ENCODE peak calls at places on chromosomes 3 and 15, in five cellular contexts. Y is SK-N-SH, J is HepG2, T is K562, H is GM12878. V is an unnamed sample.

GRCh38 chr3:51391566-51392300 is 648 bp downstream of the RBM15B start:
- DNase-seq in Y (peak), J (no peak), T (peak), H (no peak), V (no peak)

GRCh38 chr3:151327571-151328198 is 1.7 kb downstream of the P2RY13 start:
- DNase-seq in Y (peak), J (no peak), T (peak), H (no peak), V (no peak)

GRCh38 chr3:186209810-186210752 is 101.2 kb upstream of the ETV5 start:
- DNase-seq in Y (peak), J (peak), T (peak), H (no peak), V (no peak)

GRCh38 chr3:30665539-30665938 is 59.1 kb downstream of the TGFBR2 start:
- DNase-seq in Y (no peak), J (no peak), T (no peak), H (no peak), V (no peak)

GRCh38 chr3:125351814-125352456 is 23.2 kb downstream of the ZNF148 start:
- DNase-seq in Y (no peak), J (no peak), T (no peak), H (no peak), V (no peak)

GRCh38 chr15:81809543-81809942 is 236.3 kb downstream of the MEX3B start:
- DNase-seq in Y (peak), J (peak), T (peak), H (no peak), V (peak)

GRCh38 chr15:48893311-48893710 is 15.4 kb downstream of the EID1 start:
- DNase-seq in Y (no peak), J (no peak), T (no peak), H (no peak), V (no peak)

GRCh38 chr3:173708191-173708590 is 310.6 kb downstream of the NLGN1 start:
- DNase-seq in Y (no peak), J (no peak), T (no peak), H (no peak), V (no peak)

GRCh38 chr3:86990171-86990733 is 697 bp downstream of the VGLL3 start:
- DNase-seq in Y (peak), J (no peak), T (no peak), H (no peak), V (no peak)

GRCh38 chr3:151198849-151199248 is 4.2 kb downstream of the GPR171 start:
- DNase-seq in Y (no peak), J (no peak), T (no peak), H (no peak), V (no peak)

GRCh38 chr15:70242962-70243685 is 145.4 kb upstream of the TLE3 start:
- DNase-seq in Y (no peak), J (no peak), T (no peak), H (no peak), V (no peak)

GRCh38 chr3:117238805-117239204 is 529.2 kb downstream of the TUSC7 start:
- DNase-seq in Y (no peak), J (no peak), T (no peak), H (no peak), V (no peak)

GRCh38 chr3:46110701-46111493 is 83.6 kb upstream of the XCR1 start:
- DNase-seq in Y (no peak), J (no peak), T (no peak), H (peak), V (peak)

GRCh38 chr3:106290304-106290997 is 421.6 kb upstream of the CBLB start:
- DNase-seq in Y (no peak), J (no peak), T (no peak), H (no peak), V (no peak)

GRCh38 chr15:88878720-88879184 is 16.6 kb downstream of the HAPLN3 start:
- DNase-seq in Y (peak), J (peak), T (peak), H (no peak), V (no peak)

GRCh38 chr15:81189583-81190283 is 6.9 kb upstream of the IL16 start:
- DNase-seq in Y (no peak), J (no peak), T (no peak), H (no peak), V (no peak)

GRCh38 chr15:79965836-79966630 is 5.0 kb downstream of the BCL2A1 start:
- DNase-seq in Y (no peak), J (peak), T (no peak), H (no peak), V (no peak)

GRCh38 chr3:33152363-33153360 is 38.8 kb downstream of the CRTAP start:
- DNase-seq in Y (no peak), J (no peak), T (no peak), H (no peak), V (no peak)

GRCh38 chr3:188792788-188793187 is 379.0 kb upstream of the TPRG1 start:
- DNase-seq in Y (peak), J (peak), T (no peak), H (no peak), V (no peak)

GRCh38 chr3:72492240-72492639 is 356.0 kb downstream of the SHQ1 start:
- DNase-seq in Y (no peak), J (no peak), T (no peak), H (no peak), V (no peak)

GRCh38 chr3:46276497-46277099 is 34.3 kb downstream of the CCR3 start:
- DNase-seq in Y (peak), J (peak), T (peak), H (no peak), V (peak)

GRCh38 chr3:170205302-170205701 is 16.9 kb upstream of the PRKCI start:
- DNase-seq in Y (no peak), J (no peak), T (no peak), H (peak), V (no peak)

GRCh38 chr15:29952245-29952644 is 130.0 kb upstream of the TJP1 start:
- DNase-seq in Y (peak), J (no peak), T (no peak), H (no peak), V (no peak)

GRCh38 chr15:69703495-69704187 is 251.0 kb downstream of the RPLP1 start:
- DNase-seq in Y (no peak), J (no peak), T (no peak), H (no peak), V (no peak)

GRCh38 chr15:79874242-79874641 is 22.6 kb downstream of the MTHFS start:
- DNase-seq in Y (no peak), J (peak), T (no peak), H (no peak), V (peak)

GRCh38 chr15:29874977-29875376 is 52.7 kb upstream of the TJP1 start:
- DNase-seq in Y (no peak), J (no peak), T (no peak), H (no peak), V (no peak)

GRCh38 chr3:100189444-100189964 is 71.3 kb upstream of the TBC1D23 start:
- DNase-seq in Y (no peak), J (no peak), T (no peak), H (no peak), V (no peak)

GRCh38 chr3:119301001-119301400 is 6.8 kb downstream of the ARHGAP31 start:
- DNase-seq in Y (no peak), J (no peak), T (no peak), H (no peak), V (no peak)

GRCh38 chr3:161220850-161221753 is at the start of gene NMD3:
- DNase-seq in Y (peak), J (peak), T (peak), H (peak), V (peak)

GRCh38 chr3:161219495-161219894 is 1.6 kb upstream of the NMD3 start:
- DNase-seq in Y (no peak), J (no peak), T (no peak), H (no peak), V (no peak)

GRCh38 chr3:161221881-161222600 is 930 bp downstream of the NMD3 start:
- DNase-seq in Y (peak), J (no peak), T (no peak), H (no peak), V (no peak)

GRCh38 chr3:161224786-161225185 is 3.7 kb downstream of the NMD3 start:
- DNase-seq in Y (no peak), J (no peak), T (no peak), H (no peak), V (no peak)

GRCh38 chr3:161222662-161223061 is 1.6 kb downstream of the NMD3 start:
- DNase-seq in Y (no peak), J (no peak), T (no peak), H (no peak), V (no peak)
- TF ChIP-seq ZBTB33 in Y (no peak), J (no peak), T (no peak), H (no peak), V (no peak)

GRCh38 chr3:29412117-29412516 is 131.2 kb downstream of the RBMS3 start:
- DNase-seq in Y (no peak), J (no peak), T (no peak), H (peak), V (no peak)

GRCh38 chr3:29410660-29411405 is 130.0 kb downstream of the RBMS3 start:
- DNase-seq in Y (no peak), J (no peak), T (no peak), H (no peak), V (no peak)

GRCh38 chr3:29410200-29410599 is 129.3 kb downstream of the RBMS3 start:
- DNase-seq in Y (no peak), J (no peak), T (no peak), H (no peak), V (no peak)

GRCh38 chr3:29408676-29409075 is 127.8 kb downstream of the RBMS3 start:
- DNase-seq in Y (no peak), J (no peak), T (no peak), H (no peak), V (no peak)

DNA sequence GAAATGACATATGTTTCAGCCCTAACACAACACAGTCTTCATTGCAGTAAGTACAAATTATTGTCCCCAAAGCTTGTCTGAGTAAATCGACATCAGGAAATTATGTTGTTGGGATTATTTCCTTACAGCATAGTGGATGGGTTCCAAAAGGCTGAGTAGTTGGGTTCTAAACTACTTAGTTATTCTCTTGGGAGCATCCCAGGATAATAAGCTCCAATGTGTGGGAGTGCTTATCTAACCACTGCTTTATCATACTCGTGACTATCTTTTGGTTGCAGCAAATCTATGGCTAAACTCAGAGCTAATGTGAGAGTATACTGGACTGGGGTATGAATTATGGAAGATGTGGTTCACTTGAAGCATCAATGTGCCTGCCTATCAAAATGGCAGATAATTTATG is 128.5 kb downstream of the RBMS3 start:
- DNase-seq in Y (no peak), J (no peak), T (no peak), H (no peak), V (no peak)
- TF ChIP-seq ZBTB33 in Y (no peak), J (no peak), T (no peak), H (no peak), V (no peak)

DNA sequence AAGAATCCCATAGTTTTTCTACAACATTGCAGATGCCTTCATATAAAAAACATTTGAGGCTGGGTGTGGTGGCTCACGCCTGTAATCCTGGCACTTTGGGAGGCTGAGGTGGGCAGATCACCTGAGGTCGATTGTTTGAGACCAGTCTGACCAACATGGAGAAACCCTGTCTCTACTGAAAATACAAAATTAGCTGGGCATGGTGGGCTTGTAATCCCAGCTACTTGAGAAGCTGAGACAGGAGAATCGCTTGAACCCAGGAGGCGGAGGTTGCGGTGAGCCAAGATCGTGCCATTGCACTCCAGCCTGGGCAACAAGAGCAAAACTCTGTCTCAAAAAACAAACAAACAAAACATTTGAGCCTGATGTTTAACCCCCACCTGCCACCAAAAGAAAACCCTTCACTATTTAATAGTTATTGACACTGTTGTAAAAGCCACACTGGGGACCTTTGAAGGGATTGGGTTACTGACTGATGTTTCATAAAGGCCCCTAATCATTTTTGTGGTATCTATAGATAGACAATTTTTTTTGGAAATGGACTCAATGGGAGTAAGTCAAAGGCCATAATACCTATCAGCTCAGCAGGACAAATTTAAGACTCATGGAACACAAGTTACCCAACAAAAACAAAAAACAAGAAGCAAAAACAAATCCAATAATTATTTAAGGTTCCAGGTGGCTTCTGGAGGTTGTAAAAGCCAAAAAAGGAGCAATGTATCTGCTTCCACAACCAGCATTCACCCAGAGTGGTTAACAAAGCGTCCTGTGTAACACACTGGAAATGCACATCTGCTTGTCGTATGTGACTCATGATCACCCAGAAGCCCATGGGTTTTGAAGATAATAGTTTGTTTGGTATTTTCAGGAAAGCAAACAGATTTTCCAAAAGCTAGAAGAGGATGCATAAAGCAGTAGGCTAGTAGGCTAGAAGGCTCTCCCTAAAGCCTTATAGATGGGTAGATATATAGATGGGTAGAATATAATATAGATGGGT is 41.2 kb downstream of the CDCP1 start:
- DNase-seq in Y (no peak), J (no peak), T (no peak), H (no peak), V (no peak)
- TF ChIP-seq ZBTB33 in Y (no peak), J (no peak), T (no peak), H (no peak), V (no peak)

DNA sequence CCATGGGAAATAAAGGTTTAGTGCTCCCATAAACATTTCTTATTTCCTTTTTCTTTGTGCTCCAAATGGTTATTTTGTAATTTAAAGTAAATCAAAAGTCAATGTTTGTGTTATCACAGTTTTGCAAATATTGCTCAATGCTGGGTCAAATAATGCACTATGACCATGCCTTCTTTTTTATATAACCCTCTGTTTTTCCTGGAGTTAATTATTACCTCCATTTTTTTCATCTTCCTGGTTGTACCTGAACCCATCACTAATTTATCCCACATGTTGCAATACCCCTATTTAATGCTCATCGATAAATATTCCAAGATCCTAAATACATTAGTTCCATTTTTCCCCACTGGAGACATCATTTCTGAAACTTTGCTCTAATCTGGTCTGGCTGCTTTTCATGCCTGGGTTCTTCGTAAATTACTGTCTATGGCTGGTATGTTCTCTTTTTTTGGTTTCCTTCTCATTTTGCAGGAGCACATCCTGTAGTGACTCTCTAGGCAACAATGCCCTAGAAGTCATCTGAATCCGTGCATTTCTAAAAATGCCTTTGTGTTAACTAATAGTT is 66.4 kb downstream of the OXNAD1 start:
- DNase-seq in Y (no peak), J (peak), T (peak), H (no peak), V (no peak)
- TF ChIP-seq ZBTB33 in Y (no peak), J (no peak), T (no peak), H (no peak), V (no peak)

GRCh38 chr3:81500039-81500438 is 261.4 kb downstream of the GBE1 start:
- DNase-seq in Y (no peak), J (no peak), T (no peak), H (no peak), V (no peak)

GRCh38 chr3:81502251-81502650 is 259.2 kb downstream of the GBE1 start:
- DNase-seq in Y (no peak), J (no peak), T (no peak), H (no peak), V (no peak)

GRCh38 chr3:81492048-81492447 is 269.4 kb downstream of the GBE1 start:
- DNase-seq in Y (no peak), J (no peak), T (no peak), H (no peak), V (no peak)

GRCh38 chr3:81496407-81497104 is 264.9 kb downstream of the GBE1 start:
- DNase-seq in Y (no peak), J (no peak), T (no peak), H (no peak), V (no peak)

DNA sequence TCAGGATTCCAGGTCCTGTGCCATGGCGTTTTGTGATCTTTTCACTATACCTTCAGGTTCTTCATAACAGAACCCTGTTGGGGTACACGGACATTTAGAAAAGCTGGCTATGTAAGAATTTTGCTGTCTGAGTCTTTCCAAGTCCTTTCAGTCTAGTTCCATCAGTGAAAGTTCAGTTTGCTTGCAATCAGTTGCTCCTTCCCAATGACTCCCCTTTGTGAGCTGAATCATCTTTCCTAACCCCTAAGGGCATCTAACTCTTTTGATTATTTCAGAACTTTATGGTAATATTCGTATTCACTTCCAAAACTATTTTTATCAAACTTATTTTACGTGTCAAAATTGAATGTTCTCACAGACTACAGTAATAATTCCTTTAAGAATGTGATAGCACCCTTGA is 263.9 kb downstream of the GBE1 start:
- DNase-seq in Y (no peak), J (no peak), T (no peak), H (no peak), V (no peak)
- TF ChIP-seq ZBTB33 in Y (no peak), J (no peak), T (no peak), H (no peak), V (no peak)

DNA sequence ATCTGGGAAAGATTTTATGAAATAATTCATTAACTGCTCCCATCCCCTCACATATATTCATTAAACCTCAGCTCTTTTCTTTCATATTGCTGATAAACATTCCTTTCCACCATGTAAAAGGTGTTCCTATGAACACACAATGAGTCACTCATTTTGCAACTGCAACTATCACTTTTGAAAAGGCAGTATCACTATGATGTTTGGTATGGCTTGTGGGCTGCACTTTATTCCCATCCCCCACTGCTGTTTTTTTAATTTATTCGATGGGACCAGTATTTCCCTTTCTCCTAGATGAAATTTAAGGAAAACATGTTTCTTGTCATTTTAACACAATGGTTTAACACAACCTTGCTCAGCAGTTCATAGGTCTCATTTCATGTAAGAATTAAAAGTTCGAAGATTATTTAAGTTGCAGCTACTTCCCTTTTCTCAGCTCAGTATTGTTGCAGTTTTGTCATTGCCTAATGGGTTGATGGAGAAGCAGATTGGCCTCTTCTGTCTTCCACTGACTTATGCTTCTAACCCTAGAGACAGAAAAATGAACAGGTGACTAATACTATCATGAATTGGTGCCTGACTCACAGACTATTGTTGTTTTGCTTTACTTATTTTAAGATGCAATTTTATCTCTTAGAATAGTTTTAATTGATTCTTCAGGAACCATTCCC is 280.3 kb downstream of the ZPLD1 start:
- DNase-seq in Y (no peak), J (no peak), T (no peak), H (peak), V (peak)
- TF ChIP-seq ZBTB33 in Y (no peak), J (no peak), T (no peak), H (no peak), V (no peak)

GRCh38 chr3:157077565-157077991 is 82.4 kb downstream of the CCNL1 start:
- DNase-seq in Y (no peak), J (peak), T (no peak), H (no peak), V (no peak)
- TF ChIP-seq ZBTB33 in Y (no peak), J (no peak), T (no peak), H (no peak), V (no peak)